ENCODE peak calls at places on chromosomes 13 and 19, in five cellular contexts. J, C, G, Q and N are unnamed samples.

GRCh38 chr13:51222510-51223283 is 499 bp downstream of the FAM124A start:
- DNase-seq in J (no peak), C (peak; percentile 7), G (peak; percentile 49), Q (no peak), N (no peak)

GRCh38 chr19:10686661-10687517 is 14.3 kb upstream of the QTRT1 start:
- DNase-seq in J (no peak), C (peak; percentile 64), G (no peak), Q (peak; percentile 49), N (no peak)

GRCh38 chr13:74449811-74450524 is 315.8 kb upstream of the KLF12 start:
- DNase-seq in J (no peak), C (no peak), G (no peak), Q (no peak), N (no peak)

GRCh38 chr13:41652735-41653361 is 195.5 kb downstream of the RGCC start:
- DNase-seq in J (peak; percentile 14), C (peak; percentile 60), G (peak; percentile 29), Q (no peak), N (no peak)

GRCh38 chr19:55902080-55902751 is 29.9 kb downstream of the NLRP13 start:
- DNase-seq in J (no peak), C (no peak), G (no peak), Q (no peak), N (no peak)

GRCh38 chr13:82358284-82358683 is 1524.0 kb downstream of the SLITRK1 start:
- DNase-seq in J (no peak), C (peak; percentile 19), G (no peak), Q (no peak), N (no peak)

GRCh38 chr19:41774515-41774980 is 19.2 kb downstream of the CEACAM6 start:
- DNase-seq in J (peak; percentile 10), C (no peak), G (no peak), Q (no peak), N (no peak)

GRCh38 chr13:34863360-34864135 is 78.5 kb upstream of the NBEA start:
- DNase-seq in J (peak; percentile 90), C (peak; percentile 95), G (no peak), Q (no peak), N (no peak)

GRCh38 chr13:111397202-111397880 is 76.9 kb downstream of the TEX29 start:
- DNase-seq in J (no peak), C (no peak), G (no peak), Q (peak; percentile 7), N (no peak)

GRCh38 chr13:41411536-41411935 is 45.8 kb upstream of the RGCC start:
- DNase-seq in J (no peak), C (peak; percentile 54), G (no peak), Q (peak; percentile 27), N (no peak)

GRCh38 chr19:14575428-14575980 is 3.6 kb upstream of the NDUFB7 start:
- DNase-seq in J (no peak), C (no peak), G (no peak), Q (no peak), N (no peak)

GRCh38 chr19:58098682-58098998 is 609 bp upstream of the ZSCAN18 start:
- DNase-seq in J (no peak), C (no peak), G (no peak), Q (no peak), N (no peak)

GRCh38 chr19:58095328-58095727 is 2.7 kb downstream of the ZSCAN18 start:
- DNase-seq in J (no peak), C (no peak), G (no peak), Q (no peak), N (no peak)

GRCh38 chr19:58096884-58097283 is 1.1 kb downstream of the ZSCAN18 start:
- DNase-seq in J (no peak), C (no peak), G (no peak), Q (no peak), N (no peak)

GRCh38 chr19:58097783-58098681 is at the start of gene ZSCAN18:
- DNase-seq in J (peak; percentile 80), C (peak; percentile 92), G (peak; percentile 98), Q (peak; percentile 97), N (peak; percentile 99)

GRCh38 chr19:58097349-58097748 is 682 bp downstream of the ZSCAN18 start:
- DNase-seq in J (no peak), C (no peak), G (no peak), Q (no peak), N (no peak)
- H3K4me3 ChIP-seq in J (peak overlapping the region; percentile 84), C (peak overlapping the region; percentile 95), G (peak overlapping the region; percentile 82), Q (peak overlapping the region; percentile 92), N (peak overlapping the region; percentile 99)

DNA sequence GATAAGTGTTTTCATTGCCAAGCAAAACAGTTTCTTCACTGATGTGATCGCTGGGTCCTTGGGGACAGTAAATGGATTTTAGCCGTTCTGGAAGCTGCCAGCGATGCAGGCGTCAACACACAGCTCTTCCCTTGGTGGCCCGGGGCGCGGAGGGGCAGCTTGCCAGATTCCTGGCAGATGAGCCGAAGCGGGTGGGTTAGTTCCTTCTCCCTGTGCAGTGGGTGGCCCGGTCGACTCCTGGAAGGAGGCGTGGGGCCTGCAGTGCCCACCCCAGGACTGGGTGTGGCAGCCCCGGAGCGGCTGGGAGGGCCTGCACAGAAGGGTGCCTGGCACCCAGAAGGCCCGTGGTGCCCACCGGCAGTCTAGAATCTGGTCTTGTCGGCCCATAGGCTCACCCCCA is 69.0 kb downstream of the KDM4B start:
- DNase-seq in J (no peak), C (no peak), G (peak; percentile 91), Q (no peak), N (no peak)
- H3K36me3 ChIP-seq in J (peaks cover 4% of the 10 kb centered on the region), C (peaks cover 17% of the 10 kb centered on the region), G (peaks cover 24% of the 10 kb centered on the region), Q (peaks cover 68% of the 10 kb centered on the region), N (peaks cover 43% of the 10 kb centered on the region)

GRCh38 chr13:25862156-25862555 is 189.7 kb downstream of the SHISA2 start:
- DNase-seq in J (no peak), C (no peak), G (no peak), Q (no peak), N (no peak)
- H3K4me3 ChIP-seq in J (no peak overlapping the region), C (no peak overlapping the region), G (no peak overlapping the region), Q (no peak overlapping the region), N (no peak overlapping the region)

GRCh38 chr19:40723661-40724254 is 6.8 kb downstream of the ITPKC start:
- DNase-seq in J (no peak), C (no peak), G (no peak), Q (no peak), N (no peak)
- H3K36me3 ChIP-seq in J (no peaks in the 10 kb centered on the region), C (peaks cover 9% of the 10 kb centered on the region), G (no peaks in the 10 kb centered on the region), Q (peaks cover 62% of the 10 kb centered on the region), N (peaks cover 54% of the 10 kb centered on the region)

DNA sequence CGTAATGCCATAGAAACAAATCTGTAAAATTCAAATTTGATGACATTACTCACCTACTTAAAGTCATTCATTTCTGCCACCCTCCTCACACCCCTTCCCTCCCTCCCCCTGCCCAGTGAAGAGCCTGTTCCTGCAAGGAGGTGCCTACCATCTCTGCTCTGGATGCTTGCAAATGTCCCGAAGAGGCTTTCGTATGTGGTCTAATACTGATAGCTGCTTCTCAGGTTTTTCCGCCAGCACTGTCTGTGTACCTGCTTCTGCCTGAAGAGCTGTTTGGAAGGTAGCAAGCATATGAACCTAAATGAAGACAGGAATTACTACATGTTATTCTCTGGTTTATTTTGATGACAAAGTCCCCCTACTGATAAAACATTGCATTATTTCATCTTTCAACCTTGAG is 57.1 kb downstream of the GPALPP1 start:
- DNase-seq in J (no peak), C (no peak), G (no peak), Q (no peak), N (no peak)
- H3K4me3 ChIP-seq in J (no peak overlapping the region), C (peak overlapping the region; percentile 63), G (peak overlapping the region; percentile 68), Q (peak overlapping the region; percentile 46), N (peak overlapping the region; percentile 57)

GRCh38 chr19:47156861-47157454 is 26.3 kb downstream of the SAE1 start:
- DNase-seq in J (no peak), C (peak; percentile 78), G (no peak), Q (no peak), N (no peak)
- H3K36me3 ChIP-seq in J (peaks cover 6% of the 10 kb centered on the region), C (peaks cover 10% of the 10 kb centered on the region), G (peaks cover 88% of the 10 kb centered on the region), Q (peaks cover 59% of the 10 kb centered on the region), N (peaks cover 56% of the 10 kb centered on the region)

DNA sequence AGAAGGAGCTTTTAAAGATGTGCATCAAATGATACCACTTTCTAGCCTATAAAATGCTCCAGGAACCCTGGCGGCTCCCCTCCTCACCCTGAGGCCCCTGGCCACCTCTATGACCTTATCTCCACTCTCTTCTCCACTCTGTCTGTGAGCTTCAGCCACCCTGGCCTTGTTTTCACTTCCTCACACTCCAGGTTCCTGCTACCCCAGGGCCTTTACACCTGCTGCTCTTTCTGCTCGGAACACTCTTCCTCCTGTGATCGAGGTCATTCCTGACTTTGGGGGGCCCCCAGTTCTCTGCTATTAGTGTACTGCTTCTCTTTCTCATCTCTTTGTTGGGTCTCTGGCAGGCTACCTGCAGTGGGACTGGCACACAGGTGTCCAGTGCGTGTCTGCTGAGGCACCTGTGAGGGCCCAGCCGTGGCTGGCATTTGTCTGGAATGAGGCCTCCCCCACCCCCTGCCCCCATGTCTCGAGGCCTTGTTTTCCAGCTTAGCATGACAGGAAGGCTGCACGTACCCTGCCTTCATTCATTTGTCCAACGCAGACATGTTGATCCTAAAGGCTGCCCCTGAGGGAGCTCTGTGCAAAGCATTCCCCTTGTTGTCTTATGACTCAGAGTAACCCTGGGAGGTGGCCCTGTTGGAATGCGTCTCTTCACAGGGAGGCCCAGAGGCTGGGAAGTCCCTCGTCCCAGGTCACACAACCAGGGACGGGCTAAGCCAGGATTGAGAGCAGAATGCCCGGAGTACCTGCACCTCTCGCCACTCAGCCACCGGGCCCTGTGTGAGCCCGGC is 2.3 kb downstream of the DDA1 start:
- DNase-seq in J (peak; percentile 63), C (peak; percentile 72), G (no peak), Q (no peak), N (no peak)
- H3K4me3 ChIP-seq in J (no peak overlapping the region), C (no peak overlapping the region), G (no peak overlapping the region), Q (no peak overlapping the region), N (no peak overlapping the region)